ENCODE peak calls at places on chromosomes 12 and 14, in ten cellular contexts. One of them, this sample, is unnamed.

GRCh38 chr12:46110220-46110700 is 119.9 kb upstream of the SCAF11 start:
- DNase-seq in right atrium auricular region: no peak
- DNase-seq in stimulated activated CD8-positive, alpha-beta memory T cell treated with anti-CD3 and anti-CD28 coated beads, Interleukin-2, amount 100 ng/mL, for 48 hours: no peak
- DNase-seq in CD4-positive, alpha-beta T cell: no peak
- DNase-seq in M059J: no peak
- DNase-seq in astrocyte: no peak
- DNase-seq in cardiac fibroblast: no peak
- DNase-seq in NCI-H1417: no peak
- DNase-seq in sciatic nerve: peak
- DNase-seq in posterior vena cava: no peak
- DNase-seq in this sample: no peak

GRCh38 chr14:63893701-63894458 is 41.1 kb downstream of the SYNE2 start:
- DNase-seq in right atrium auricular region: peak
- DNase-seq in stimulated activated CD8-positive, alpha-beta memory T cell treated with anti-CD3 and anti-CD28 coated beads, Interleukin-2, amount 100 ng/mL, for 48 hours: no peak
- DNase-seq in CD4-positive, alpha-beta T cell: no peak
- DNase-seq in M059J: peak
- DNase-seq in astrocyte: peak
- DNase-seq in cardiac fibroblast: peak
- DNase-seq in NCI-H1417: no peak
- DNase-seq in sciatic nerve: no peak
- DNase-seq in posterior vena cava: peak
- DNase-seq in this sample: no peak

GRCh38 chr12:52229836-52230343 is 3.2 kb upstream of the KRT7 start:
- DNase-seq in right atrium auricular region: no peak
- DNase-seq in stimulated activated CD8-positive, alpha-beta memory T cell treated with anti-CD3 and anti-CD28 coated beads, Interleukin-2, amount 100 ng/mL, for 48 hours: no peak
- DNase-seq in CD4-positive, alpha-beta T cell: no peak
- DNase-seq in M059J: no peak
- DNase-seq in astrocyte: no peak
- DNase-seq in cardiac fibroblast: no peak
- DNase-seq in NCI-H1417: no peak
- DNase-seq in sciatic nerve: no peak
- DNase-seq in posterior vena cava: peak
- DNase-seq in this sample: no peak

GRCh38 chr12:93819048-93819491 is 141.9 kb downstream of the CRADD start:
- DNase-seq in right atrium auricular region: peak
- DNase-seq in stimulated activated CD8-positive, alpha-beta memory T cell treated with anti-CD3 and anti-CD28 coated beads, Interleukin-2, amount 100 ng/mL, for 48 hours: no peak
- DNase-seq in CD4-positive, alpha-beta T cell: no peak
- DNase-seq in M059J: peak
- DNase-seq in astrocyte: peak
- DNase-seq in cardiac fibroblast: peak
- DNase-seq in NCI-H1417: no peak
- DNase-seq in sciatic nerve: no peak
- DNase-seq in posterior vena cava: peak
- DNase-seq in this sample: no peak

GRCh38 chr14:37480446-37481290 is 114.4 kb downstream of the FOXA1 start:
- DNase-seq in right atrium auricular region: no peak
- DNase-seq in stimulated activated CD8-positive, alpha-beta memory T cell treated with anti-CD3 and anti-CD28 coated beads, Interleukin-2, amount 100 ng/mL, for 48 hours: no peak
- DNase-seq in CD4-positive, alpha-beta T cell: no peak
- DNase-seq in M059J: no peak
- DNase-seq in astrocyte: no peak
- DNase-seq in cardiac fibroblast: no peak
- DNase-seq in NCI-H1417: no peak
- DNase-seq in sciatic nerve: no peak
- DNase-seq in posterior vena cava: no peak
- DNase-seq in this sample: no peak

GRCh38 chr14:34460841-34461240 is 1.2 kb downstream of the SPTSSA start:
- DNase-seq in right atrium auricular region: no peak
- DNase-seq in stimulated activated CD8-positive, alpha-beta memory T cell treated with anti-CD3 and anti-CD28 coated beads, Interleukin-2, amount 100 ng/mL, for 48 hours: no peak
- DNase-seq in CD4-positive, alpha-beta T cell: no peak
- DNase-seq in M059J: peak
- DNase-seq in astrocyte: peak
- DNase-seq in cardiac fibroblast: peak
- DNase-seq in NCI-H1417: no peak
- DNase-seq in sciatic nerve: no peak
- DNase-seq in posterior vena cava: no peak
- DNase-seq in this sample: no peak

GRCh38 chr12:90899456-90900182 is 55.4 kb downstream of the CCER1 start:
- DNase-seq in right atrium auricular region: no peak
- DNase-seq in stimulated activated CD8-positive, alpha-beta memory T cell treated with anti-CD3 and anti-CD28 coated beads, Interleukin-2, amount 100 ng/mL, for 48 hours: no peak
- DNase-seq in CD4-positive, alpha-beta T cell: no peak
- DNase-seq in M059J: peak
- DNase-seq in astrocyte: peak
- DNase-seq in cardiac fibroblast: no peak
- DNase-seq in NCI-H1417: no peak
- DNase-seq in sciatic nerve: no peak
- DNase-seq in posterior vena cava: no peak
- DNase-seq in this sample: no peak

GRCh38 chr14:101187017-101187815 is 283.7 kb upstream of the RTL1 start:
- DNase-seq in right atrium auricular region: peak
- DNase-seq in stimulated activated CD8-positive, alpha-beta memory T cell treated with anti-CD3 and anti-CD28 coated beads, Interleukin-2, amount 100 ng/mL, for 48 hours: no peak
- DNase-seq in CD4-positive, alpha-beta T cell: no peak
- DNase-seq in M059J: no peak
- DNase-seq in astrocyte: no peak
- DNase-seq in cardiac fibroblast: no peak
- DNase-seq in NCI-H1417: peak
- DNase-seq in sciatic nerve: peak
- DNase-seq in posterior vena cava: peak
- DNase-seq in this sample: no peak

GRCh38 chr12:27975222-27976136 is 2.9 kb upstream of the PTHLH start:
- DNase-seq in right atrium auricular region: no peak
- DNase-seq in stimulated activated CD8-positive, alpha-beta memory T cell treated with anti-CD3 and anti-CD28 coated beads, Interleukin-2, amount 100 ng/mL, for 48 hours: no peak
- DNase-seq in CD4-positive, alpha-beta T cell: no peak
- DNase-seq in M059J: peak
- DNase-seq in astrocyte: peak
- DNase-seq in cardiac fibroblast: peak
- DNase-seq in NCI-H1417: no peak
- DNase-seq in sciatic nerve: peak
- DNase-seq in posterior vena cava: peak
- DNase-seq in this sample: no peak

GRCh38 chr12:53428741-53429140 is 5.1 kb downstream of the AMHR2 start:
- DNase-seq in right atrium auricular region: no peak
- DNase-seq in stimulated activated CD8-positive, alpha-beta memory T cell treated with anti-CD3 and anti-CD28 coated beads, Interleukin-2, amount 100 ng/mL, for 48 hours: no peak
- DNase-seq in CD4-positive, alpha-beta T cell: no peak
- DNase-seq in M059J: no peak
- DNase-seq in astrocyte: no peak
- DNase-seq in cardiac fibroblast: no peak
- DNase-seq in NCI-H1417: no peak
- DNase-seq in sciatic nerve: no peak
- DNase-seq in posterior vena cava: peak
- DNase-seq in this sample: no peak

GRCh38 chr12:67356400-67356799 is 87.2 kb downstream of the CAND1 start:
- DNase-seq in right atrium auricular region: no peak
- DNase-seq in stimulated activated CD8-positive, alpha-beta memory T cell treated with anti-CD3 and anti-CD28 coated beads, Interleukin-2, amount 100 ng/mL, for 48 hours: no peak
- DNase-seq in CD4-positive, alpha-beta T cell: no peak
- DNase-seq in M059J: no peak
- DNase-seq in astrocyte: peak
- DNase-seq in cardiac fibroblast: peak
- DNase-seq in NCI-H1417: no peak
- DNase-seq in sciatic nerve: no peak
- DNase-seq in posterior vena cava: no peak
- DNase-seq in this sample: no peak

GRCh38 chr12:70598467-70599194 is 38.6 kb downstream of the PTPRB start:
- DNase-seq in right atrium auricular region: no peak
- DNase-seq in stimulated activated CD8-positive, alpha-beta memory T cell treated with anti-CD3 and anti-CD28 coated beads, Interleukin-2, amount 100 ng/mL, for 48 hours: no peak
- DNase-seq in CD4-positive, alpha-beta T cell: no peak
- DNase-seq in M059J: no peak
- DNase-seq in astrocyte: peak
- DNase-seq in cardiac fibroblast: peak
- DNase-seq in NCI-H1417: no peak
- DNase-seq in sciatic nerve: no peak
- DNase-seq in posterior vena cava: no peak
- DNase-seq in this sample: no peak

GRCh38 chr12:115983226-115983798 is 294.2 kb downstream of the MED13L start:
- DNase-seq in right atrium auricular region: no peak
- DNase-seq in stimulated activated CD8-positive, alpha-beta memory T cell treated with anti-CD3 and anti-CD28 coated beads, Interleukin-2, amount 100 ng/mL, for 48 hours: no peak
- DNase-seq in CD4-positive, alpha-beta T cell: no peak
- DNase-seq in M059J: no peak
- DNase-seq in astrocyte: no peak
- DNase-seq in cardiac fibroblast: no peak
- DNase-seq in NCI-H1417: no peak
- DNase-seq in sciatic nerve: no peak
- DNase-seq in posterior vena cava: no peak
- DNase-seq in this sample: no peak

GRCh38 chr14:36925094-36925493 is 247.3 kb downstream of the SLC25A21 start:
- DNase-seq in right atrium auricular region: no peak
- DNase-seq in stimulated activated CD8-positive, alpha-beta memory T cell treated with anti-CD3 and anti-CD28 coated beads, Interleukin-2, amount 100 ng/mL, for 48 hours: no peak
- DNase-seq in CD4-positive, alpha-beta T cell: no peak
- DNase-seq in M059J: no peak
- DNase-seq in astrocyte: no peak
- DNase-seq in cardiac fibroblast: no peak
- DNase-seq in NCI-H1417: no peak
- DNase-seq in sciatic nerve: no peak
- DNase-seq in posterior vena cava: no peak
- DNase-seq in this sample: no peak

GRCh38 chr14:57486767-57487379 is 6.8 kb downstream of the CCDC198 start:
- DNase-seq in right atrium auricular region: no peak
- DNase-seq in stimulated activated CD8-positive, alpha-beta memory T cell treated with anti-CD3 and anti-CD28 coated beads, Interleukin-2, amount 100 ng/mL, for 48 hours: no peak
- DNase-seq in CD4-positive, alpha-beta T cell: no peak
- DNase-seq in M059J: peak
- DNase-seq in astrocyte: peak
- DNase-seq in cardiac fibroblast: peak
- DNase-seq in NCI-H1417: peak
- DNase-seq in sciatic nerve: no peak
- DNase-seq in posterior vena cava: no peak
- DNase-seq in this sample: no peak

GRCh38 chr14:41302776-41303175 is 303.9 kb upstream of the LRFN5 start:
- DNase-seq in right atrium auricular region: no peak
- DNase-seq in stimulated activated CD8-positive, alpha-beta memory T cell treated with anti-CD3 and anti-CD28 coated beads, Interleukin-2, amount 100 ng/mL, for 48 hours: no peak
- DNase-seq in CD4-positive, alpha-beta T cell: no peak
- DNase-seq in M059J: no peak
- DNase-seq in astrocyte: no peak
- DNase-seq in cardiac fibroblast: no peak
- DNase-seq in NCI-H1417: peak
- DNase-seq in sciatic nerve: no peak
- DNase-seq in posterior vena cava: no peak
- DNase-seq in this sample: no peak

GRCh38 chr14:104184911-104185499 is 46.6 kb downstream of the KIF26A start:
- DNase-seq in right atrium auricular region: no peak
- DNase-seq in stimulated activated CD8-positive, alpha-beta memory T cell treated with anti-CD3 and anti-CD28 coated beads, Interleukin-2, amount 100 ng/mL, for 48 hours: no peak
- DNase-seq in CD4-positive, alpha-beta T cell: no peak
- DNase-seq in M059J: peak
- DNase-seq in astrocyte: no peak
- DNase-seq in cardiac fibroblast: peak
- DNase-seq in NCI-H1417: peak
- DNase-seq in sciatic nerve: no peak
- DNase-seq in posterior vena cava: no peak
- DNase-seq in this sample: peak

GRCh38 chr14:100822007-100822406 is 3.9 kb upstream of the MEG3 start:
- DNase-seq in right atrium auricular region: no peak
- DNase-seq in stimulated activated CD8-positive, alpha-beta memory T cell treated with anti-CD3 and anti-CD28 coated beads, Interleukin-2, amount 100 ng/mL, for 48 hours: no peak
- DNase-seq in CD4-positive, alpha-beta T cell: no peak
- DNase-seq in M059J: no peak
- DNase-seq in astrocyte: no peak
- DNase-seq in cardiac fibroblast: no peak
- DNase-seq in NCI-H1417: no peak
- DNase-seq in sciatic nerve: no peak
- DNase-seq in posterior vena cava: no peak
- DNase-seq in this sample: no peak

GRCh38 chr12:91204416-91204815 is 21.8 kb upstream of the DCN start:
- DNase-seq in right atrium auricular region: no peak
- DNase-seq in stimulated activated CD8-positive, alpha-beta memory T cell treated with anti-CD3 and anti-CD28 coated beads, Interleukin-2, amount 100 ng/mL, for 48 hours: no peak
- DNase-seq in CD4-positive, alpha-beta T cell: no peak
- DNase-seq in M059J: no peak
- DNase-seq in astrocyte: no peak
- DNase-seq in cardiac fibroblast: no peak
- DNase-seq in NCI-H1417: no peak
- DNase-seq in sciatic nerve: no peak
- DNase-seq in posterior vena cava: no peak
- DNase-seq in this sample: no peak

GRCh38 chr12:75571651-75572050 is 60.2 kb upstream of the KRR1 start:
- DNase-seq in right atrium auricular region: no peak
- DNase-seq in stimulated activated CD8-positive, alpha-beta memory T cell treated with anti-CD3 and anti-CD28 coated beads, Interleukin-2, amount 100 ng/mL, for 48 hours: no peak
- DNase-seq in CD4-positive, alpha-beta T cell: no peak
- DNase-seq in M059J: no peak
- DNase-seq in astrocyte: no peak
- DNase-seq in cardiac fibroblast: no peak
- DNase-seq in NCI-H1417: no peak
- DNase-seq in sciatic nerve: no peak
- DNase-seq in posterior vena cava: no peak
- DNase-seq in this sample: no peak

GRCh38 chr12:563250-563781 is 99.9 kb downstream of the NINJ2 start:
- DNase-seq in right atrium auricular region: no peak
- DNase-seq in stimulated activated CD8-positive, alpha-beta memory T cell treated with anti-CD3 and anti-CD28 coated beads, Interleukin-2, amount 100 ng/mL, for 48 hours: no peak
- DNase-seq in CD4-positive, alpha-beta T cell: peak
- DNase-seq in M059J: no peak
- DNase-seq in astrocyte: peak
- DNase-seq in cardiac fibroblast: no peak
- DNase-seq in NCI-H1417: no peak
- DNase-seq in sciatic nerve: no peak
- DNase-seq in posterior vena cava: no peak
- DNase-seq in this sample: no peak

GRCh38 chr12:4114986-4115385 is 158.6 kb upstream of the CCND2 start:
- DNase-seq in right atrium auricular region: no peak
- DNase-seq in stimulated activated CD8-positive, alpha-beta memory T cell treated with anti-CD3 and anti-CD28 coated beads, Interleukin-2, amount 100 ng/mL, for 48 hours: peak
- DNase-seq in CD4-positive, alpha-beta T cell: no peak
- DNase-seq in M059J: no peak
- DNase-seq in astrocyte: no peak
- DNase-seq in cardiac fibroblast: no peak
- DNase-seq in NCI-H1417: no peak
- DNase-seq in sciatic nerve: no peak
- DNase-seq in posterior vena cava: no peak
- DNase-seq in this sample: no peak

GRCh38 chr14:73253323-73253610 is 16.0 kb downstream of the PAPLN start:
- DNase-seq in right atrium auricular region: no peak
- DNase-seq in stimulated activated CD8-positive, alpha-beta memory T cell treated with anti-CD3 and anti-CD28 coated beads, Interleukin-2, amount 100 ng/mL, for 48 hours: no peak
- DNase-seq in CD4-positive, alpha-beta T cell: no peak
- DNase-seq in M059J: no peak
- DNase-seq in astrocyte: no peak
- DNase-seq in cardiac fibroblast: no peak
- DNase-seq in NCI-H1417: no peak
- DNase-seq in sciatic nerve: no peak
- DNase-seq in posterior vena cava: no peak
- DNase-seq in this sample: no peak

GRCh38 chr14:50018236-50019210 is 97.8 kb downstream of the VCPKMT start:
- DNase-seq in right atrium auricular region: no peak
- DNase-seq in stimulated activated CD8-positive, alpha-beta memory T cell treated with anti-CD3 and anti-CD28 coated beads, Interleukin-2, amount 100 ng/mL, for 48 hours: no peak
- DNase-seq in CD4-positive, alpha-beta T cell: no peak
- DNase-seq in M059J: peak
- DNase-seq in astrocyte: peak
- DNase-seq in cardiac fibroblast: no peak
- DNase-seq in NCI-H1417: no peak
- DNase-seq in sciatic nerve: no peak
- DNase-seq in posterior vena cava: no peak
- DNase-seq in this sample: no peak

GRCh38 chr14:73295198-73295796 is 58.0 kb downstream of the PAPLN start:
- DNase-seq in right atrium auricular region: no peak
- DNase-seq in stimulated activated CD8-positive, alpha-beta memory T cell treated with anti-CD3 and anti-CD28 coated beads, Interleukin-2, amount 100 ng/mL, for 48 hours: no peak
- DNase-seq in CD4-positive, alpha-beta T cell: no peak
- DNase-seq in M059J: peak
- DNase-seq in astrocyte: peak
- DNase-seq in cardiac fibroblast: peak
- DNase-seq in NCI-H1417: peak
- DNase-seq in sciatic nerve: no peak
- DNase-seq in posterior vena cava: no peak
- DNase-seq in this sample: no peak

GRCh38 chr12:6372403-6373003 is 2.9 kb downstream of the SCNN1A start:
- DNase-seq in right atrium auricular region: no peak
- DNase-seq in stimulated activated CD8-positive, alpha-beta memory T cell treated with anti-CD3 and anti-CD28 coated beads, Interleukin-2, amount 100 ng/mL, for 48 hours: no peak
- DNase-seq in CD4-positive, alpha-beta T cell: no peak
- DNase-seq in M059J: peak
- DNase-seq in astrocyte: peak
- DNase-seq in cardiac fibroblast: peak
- DNase-seq in NCI-H1417: peak
- DNase-seq in sciatic nerve: no peak
- DNase-seq in posterior vena cava: no peak
- DNase-seq in this sample: no peak

GRCh38 chr14:92687681-92688433 is 60.6 kb downstream of the LGMN start:
- DNase-seq in right atrium auricular region: no peak
- DNase-seq in stimulated activated CD8-positive, alpha-beta memory T cell treated with anti-CD3 and anti-CD28 coated beads, Interleukin-2, amount 100 ng/mL, for 48 hours: no peak
- DNase-seq in CD4-positive, alpha-beta T cell: no peak
- DNase-seq in M059J: peak
- DNase-seq in astrocyte: peak
- DNase-seq in cardiac fibroblast: no peak
- DNase-seq in NCI-H1417: peak
- DNase-seq in sciatic nerve: no peak
- DNase-seq in posterior vena cava: no peak
- DNase-seq in this sample: no peak

GRCh38 chr14:60723218-60724079 is 702 bp downstream of the SIX4 start:
- DNase-seq in right atrium auricular region: no peak
- DNase-seq in stimulated activated CD8-positive, alpha-beta memory T cell treated with anti-CD3 and anti-CD28 coated beads, Interleukin-2, amount 100 ng/mL, for 48 hours: no peak
- DNase-seq in CD4-positive, alpha-beta T cell: no peak
- DNase-seq in M059J: peak
- DNase-seq in astrocyte: peak
- DNase-seq in cardiac fibroblast: peak
- DNase-seq in NCI-H1417: peak
- DNase-seq in sciatic nerve: peak
- DNase-seq in posterior vena cava: peak
- DNase-seq in this sample: peak